ENCODE peak calls at places on chromosomes 3 and 15, in four cellular contexts. G is MCF 10A, I is fibroblast of mammary gland, P is neural crest cell. V is an unnamed sample.

GRCh38 chr3:196192036-196193001 is 18.9 kb downstream of the ZDHHC19 start:
- DNase-seq in G (no peak), I (no peak), P (no peak), V (no peak)

GRCh38 chr3:37902674-37903073 is 41.0 kb downstream of the CTDSPL start:
- DNase-seq in G (no peak), I (no peak), P (no peak), V (no peak)

GRCh38 chr3:179825527-179826246 is 172.8 kb downstream of the USP13 start:
- DNase-seq in G (no peak), I (no peak), P (no peak), V (no peak)

GRCh38 chr3:64049136-64049535 is 25.8 kb upstream of the PSMD6 start:
- DNase-seq in G (peak; percentile 32), I (peak; percentile 86), P (no peak), V (no peak)

GRCh38 chr3:170553788-170554620 is 31.9 kb downstream of the SLC7A14 start:
- DNase-seq in G (no peak), I (peak; percentile 39), P (no peak), V (no peak)

GRCh38 chr3:28349397-28350000 is 875 bp upstream of the AZI2 start:
- DNase-seq in G (no peak), I (peak; percentile 55), P (no peak), V (no peak)

GRCh38 chr3:84125760-84126159 is 833.0 kb upstream of the CADM2 start:
- DNase-seq in G (no peak), I (no peak), P (no peak), V (no peak)

GRCh38 chr3:52036222-52036694 is 20.1 kb downstream of the DUSP7 start:
- DNase-seq in G (no peak), I (no peak), P (no peak), V (no peak)

GRCh38 chr3:134697830-134698699 is 47.2 kb upstream of the KY start:
- DNase-seq in G (no peak), I (no peak), P (no peak), V (no peak)

GRCh38 chr3:45489730-45490309 is 101.4 kb downstream of the LARS2 start:
- DNase-seq in G (peak; percentile 37), I (no peak), P (no peak), V (no peak)

GRCh38 chr3:145915787-145916186 is 245.2 kb downstream of the PLOD2 start:
- DNase-seq in G (no peak), I (no peak), P (no peak), V (no peak)

GRCh38 chr3:58646503-58646902 is 20.1 kb downstream of the FAM3D start:
- DNase-seq in G (peak; percentile 83), I (no peak), P (no peak), V (no peak)

GRCh38 chr15:88476635-88477038 is 9.1 kb downstream of the MRPS11 start:
- DNase-seq in G (peak; percentile 49), I (peak; percentile 68), P (peak; percentile 18), V (no peak)

GRCh38 chr15:88882745-88883144 is 12.6 kb downstream of the HAPLN3 start:
- DNase-seq in G (peak; percentile 32), I (peak; percentile 78), P (no peak), V (no peak)

GRCh38 chr3:101381809-101382208 is 61.4 kb upstream of the IMPG2 start:
- DNase-seq in G (peak; percentile 51), I (peak; percentile 61), P (no peak), V (no peak)

GRCh38 chr3:89113887-89114840 is 6.7 kb downstream of the EPHA3 start:
- DNase-seq in G (peak; percentile 75), I (peak; percentile 38), P (peak; percentile 72), V (no peak)

GRCh38 chr3:172512363-172512762 is 10.9 kb downstream of the TNFSF10 start:
- DNase-seq in G (no peak), I (no peak), P (no peak), V (no peak)

GRCh38 chr3:5806192-5806591 is 618.7 kb downstream of the EDEM1 start:
- DNase-seq in G (no peak), I (no peak), P (no peak), V (no peak)
- TF ChIP-seq CTCF in G (peak; percentile 48), I (no peak), P (peak; percentile 55), V (no peak)

DNA sequence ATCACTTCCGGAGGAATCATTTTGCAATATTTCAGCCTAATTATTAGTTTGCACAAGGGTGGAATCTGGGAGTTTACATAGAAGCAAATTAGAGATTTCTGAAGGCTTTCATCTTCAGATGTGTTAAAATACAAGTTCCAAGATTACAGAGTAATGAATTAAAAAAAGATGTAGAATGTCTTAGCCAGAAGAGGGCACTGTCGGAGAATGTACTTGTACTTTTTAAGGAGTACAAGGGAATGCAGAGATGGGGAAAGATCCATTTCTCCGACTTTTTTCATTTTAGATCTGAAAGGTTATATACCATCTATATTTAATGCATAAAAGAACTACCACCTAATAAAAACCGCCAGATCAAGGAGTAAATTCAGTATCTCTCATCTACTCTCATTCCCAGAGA is 43.1 kb upstream of the WDR5B start:
- DNase-seq in G (peak; percentile 72), I (peak; percentile 72), P (no peak), V (no peak)
- TF ChIP-seq CTCF in G (peak; percentile 32), I (peak; percentile 65), P (peak; percentile 63), V (no peak)

GRCh38 chr15:90859234-90860131 is 8.9 kb upstream of the FURIN start:
- DNase-seq in G (no peak), I (no peak), P (no peak), V (no peak)
- TF ChIP-seq CTCF in G (no peak), I (no peak), P (no peak), V (no peak)

GRCh38 chr3:43995078-43995928 is 246.4 kb upstream of the TOPAZ1 start:
- DNase-seq in G (peak; percentile 44), I (peak; percentile 37), P (no peak), V (no peak)
- TF ChIP-seq CTCF in G (no peak), I (no peak), P (no peak), V (no peak)

DNA sequence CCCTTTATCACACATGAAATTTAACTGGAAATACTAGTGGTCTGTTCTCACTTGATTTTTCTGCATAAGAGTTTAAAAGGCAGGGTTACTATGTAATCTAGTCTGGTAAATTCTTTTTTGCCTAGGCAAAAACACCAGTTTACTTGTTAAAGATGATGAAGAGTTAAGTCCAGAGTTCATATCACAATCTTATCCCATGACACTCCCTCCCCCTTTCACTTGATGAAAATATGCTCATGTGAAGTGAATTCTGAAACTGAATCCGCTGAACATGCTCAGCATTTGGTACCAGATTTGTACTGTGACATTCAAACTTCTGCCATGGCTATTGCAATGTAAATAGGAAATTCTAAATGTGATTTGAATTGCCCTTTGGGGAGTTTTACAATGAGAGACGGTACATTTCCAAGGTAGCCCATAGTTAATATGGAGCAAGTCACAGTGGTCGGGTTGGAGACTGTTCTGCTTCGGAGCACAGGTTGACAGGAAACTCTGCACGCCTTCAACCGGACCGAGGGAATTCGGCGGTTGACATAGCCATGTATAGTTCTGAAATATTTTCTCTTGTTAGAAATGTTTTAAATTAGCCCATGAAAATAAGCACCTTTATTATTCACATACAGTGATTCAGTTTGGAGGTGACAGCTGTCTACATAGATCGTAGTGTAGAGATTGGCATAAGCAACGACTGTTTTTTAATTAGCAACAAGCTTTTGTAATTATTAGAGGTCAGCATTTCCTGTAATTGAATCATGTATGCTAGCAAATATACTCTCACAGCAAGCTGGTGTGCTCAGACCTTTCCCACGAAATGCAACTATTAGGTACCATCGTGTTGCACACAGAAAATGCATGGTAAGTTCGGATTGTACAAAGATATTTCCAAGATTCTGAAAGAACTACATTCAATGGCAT is 768.6 kb upstream of the GOLIM4 start:
- DNase-seq in G (no peak), I (no peak), P (no peak), V (no peak)
- TF ChIP-seq CTCF in G (no peak), I (no peak), P (no peak), V (no peak)

DNA sequence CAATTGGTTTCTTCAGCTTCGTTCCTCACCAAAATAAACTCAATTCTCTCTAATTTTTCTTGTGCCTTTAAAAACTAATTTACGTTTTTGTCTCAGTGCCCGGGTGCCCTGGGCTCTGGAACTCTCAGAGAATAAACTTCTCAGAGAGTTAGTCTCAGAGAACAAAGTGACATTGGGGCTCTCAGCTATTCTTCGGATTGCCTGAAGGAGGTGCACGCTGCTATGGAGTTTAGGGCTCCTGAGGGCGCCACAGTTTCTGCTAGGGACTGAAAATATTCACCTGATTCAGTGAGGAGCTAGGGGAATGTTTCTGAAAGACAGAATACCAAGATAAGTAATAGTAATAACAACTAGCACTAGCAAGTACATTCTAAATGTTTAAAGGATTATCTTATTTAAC is 22.7 kb downstream of the ZIC4 start:
- DNase-seq in G (peak; percentile 17), I (no peak), P (no peak), V (no peak)
- TF ChIP-seq CTCF in G (no peak), I (peak; percentile 44), P (peak; percentile 43), V (no peak)

GRCh38 chr3:128726691-128727031 is 678 bp downstream of the RAB7A start:
- DNase-seq in G (peak; percentile 77), I (peak; percentile 87), P (peak; percentile 13), V (peak; percentile 64)

GRCh38 chr3:128723477-128723876 is 2.5 kb upstream of the RAB7A start:
- DNase-seq in G (no peak), I (no peak), P (no peak), V (no peak)

GRCh38 chr3:128725547-128725931 is 444 bp upstream of the RAB7A start:
- DNase-seq in G (no peak), I (no peak), P (no peak), V (no peak)

GRCh38 chr3:128725932-128726690 is at the start of gene RAB7A:
- DNase-seq in G (peak; percentile 97), I (peak; percentile 98), P (peak; percentile 91), V (peak; percentile 93)

DNA sequence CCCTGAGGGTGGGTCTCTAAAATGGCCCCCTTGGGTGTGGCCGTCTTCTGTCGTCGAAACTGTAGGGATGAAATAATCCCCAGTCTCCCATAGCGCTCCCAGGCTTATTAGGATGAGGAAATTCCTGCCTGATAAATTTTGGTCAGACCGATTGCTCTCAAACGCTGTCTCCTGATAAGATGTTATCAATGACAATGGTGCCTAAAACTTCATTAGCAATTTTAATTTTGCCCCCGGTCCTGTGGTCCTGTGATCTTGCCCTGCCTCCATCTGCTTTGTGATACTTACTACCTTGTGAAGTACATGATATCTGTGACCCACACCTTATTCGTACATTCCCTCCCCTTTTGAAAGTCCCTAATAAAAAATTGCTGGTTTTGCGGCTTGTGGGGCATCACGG is 5.1 kb upstream of the RAB7A start:
- DNase-seq in G (no peak), I (no peak), P (no peak), V (no peak)
- TF ChIP-seq CTCF in G (no peak), I (no peak), P (no peak), V (no peak)

DNA sequence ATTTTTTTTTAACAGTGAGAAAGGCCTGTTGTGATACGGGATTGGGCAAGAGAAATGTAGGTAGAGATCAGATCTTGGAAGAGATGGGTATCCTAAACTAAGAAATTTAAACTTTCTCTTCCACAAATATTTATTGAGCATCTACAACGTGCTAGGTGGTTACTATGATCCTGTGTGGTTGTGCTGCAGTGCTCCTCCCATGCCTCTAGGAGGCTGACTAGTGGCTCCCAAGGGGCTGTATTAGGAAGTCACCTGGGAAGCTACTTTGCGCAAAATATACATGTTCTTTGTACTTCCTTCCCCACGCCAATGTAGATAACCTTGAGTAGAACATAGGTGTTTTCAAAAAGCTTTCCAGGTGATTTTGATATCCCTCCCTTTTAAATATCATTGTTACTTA is 27.2 kb downstream of the USP3 start:
- DNase-seq in G (no peak), I (no peak), P (no peak), V (no peak)
- TF ChIP-seq CTCF in G (peak; percentile 28), I (peak; percentile 48), P (peak; percentile 46), V (no peak)